ENCODE peak calls at places on chromosomes 13 and 19, in five cellular contexts. One of them, this sample, is unnamed.

GRCh38 chr19:34359954-34360315 is 5.1 kb upstream of the GPI start:
- DNase-seq in tibial nerve: no peak
- DNase-seq in D341Med: peak
- DNase-seq in HS-5: no peak
- DNase-seq in LHCN-M2: no peak
- DNase-seq in this sample: no peak

GRCh38 chr19:3378352-3379146 is 12.2 kb downstream of the NFIC start:
- DNase-seq in LHCN-M2: no peak
- DNase-seq in D341Med: peak
- DNase-seq in tibial nerve: no peak
- DNase-seq in HS-5: no peak
- DNase-seq in this sample: no peak

GRCh38 chr13:43298799-43299198 is 275.4 kb downstream of the DNAJC15 start:
- DNase-seq in tibial nerve: no peak
- DNase-seq in LHCN-M2: no peak
- DNase-seq in D341Med: no peak
- DNase-seq in HS-5: no peak
- DNase-seq in this sample: no peak

GRCh38 chr13:36124236-36124822 is 6.9 kb downstream of the DCLK1 start:
- DNase-seq in tibial nerve: no peak
- DNase-seq in LHCN-M2: peak
- DNase-seq in HS-5: no peak
- DNase-seq in D341Med: no peak
- DNase-seq in this sample: peak

GRCh38 chr13:57633950-57634828 is 2.6 kb downstream of the PCDH17 start:
- DNase-seq in tibial nerve: no peak
- DNase-seq in LHCN-M2: no peak
- DNase-seq in HS-5: no peak
- DNase-seq in D341Med: peak
- DNase-seq in this sample: no peak

GRCh38 chr13:114099918-114100445 is 32.4 kb downstream of the RASA3 start:
- DNase-seq in LHCN-M2: no peak
- DNase-seq in D341Med: no peak
- DNase-seq in tibial nerve: peak
- DNase-seq in HS-5: no peak
- DNase-seq in this sample: no peak

GRCh38 chr13:47853236-47853635 is 147.8 kb downstream of the SUCLA2 start:
- DNase-seq in HS-5: no peak
- DNase-seq in LHCN-M2: peak
- DNase-seq in tibial nerve: no peak
- DNase-seq in D341Med: no peak
- DNase-seq in this sample: no peak

GRCh38 chr19:50762554-50762953 is 7.7 kb upstream of the GPR32 start:
- DNase-seq in D341Med: no peak
- DNase-seq in HS-5: no peak
- DNase-seq in LHCN-M2: no peak
- DNase-seq in tibial nerve: no peak
- DNase-seq in this sample: no peak

GRCh38 chr19:47735131-47735530 is 10.2 kb upstream of the NOP53 start:
- DNase-seq in D341Med: no peak
- DNase-seq in HS-5: no peak
- DNase-seq in tibial nerve: no peak
- DNase-seq in LHCN-M2: no peak
- DNase-seq in this sample: no peak

GRCh38 chr19:33100894-33101644 is 20.1 kb downstream of the GPATCH1 start:
- DNase-seq in tibial nerve: no peak
- DNase-seq in D341Med: no peak
- DNase-seq in LHCN-M2: no peak
- DNase-seq in HS-5: no peak
- DNase-seq in this sample: no peak

GRCh38 chr19:8662263-8662662 is 31.8 kb downstream of the NFILZ start:
- DNase-seq in D341Med: no peak
- DNase-seq in tibial nerve: no peak
- DNase-seq in LHCN-M2: no peak
- DNase-seq in HS-5: no peak
- DNase-seq in this sample: no peak

GRCh38 chr19:6772028-6772865 is at the start of gene VAV1:
- DNase-seq in LHCN-M2: no peak
- DNase-seq in D341Med: no peak
- DNase-seq in tibial nerve: no peak
- DNase-seq in HS-5: no peak
- DNase-seq in this sample: no peak

GRCh38 chr19:49552749-49553148 is 24.9 kb downstream of the RCN3 start:
- DNase-seq in tibial nerve: no peak
- DNase-seq in D341Med: no peak
- DNase-seq in LHCN-M2: no peak
- DNase-seq in HS-5: no peak
- DNase-seq in this sample: no peak

GRCh38 chr13:78609464-78610205 is 6.3 kb upstream of the POU4F1 start:
- DNase-seq in LHCN-M2: peak
- DNase-seq in tibial nerve: no peak
- DNase-seq in HS-5: no peak
- DNase-seq in D341Med: peak
- DNase-seq in this sample: no peak

GRCh38 chr19:49767380-49767779 is 579 bp downstream of the AP2A1 start:
- DNase-seq in LHCN-M2: no peak
- DNase-seq in HS-5: no peak
- DNase-seq in D341Med: no peak
- DNase-seq in tibial nerve: no peak
- DNase-seq in this sample: no peak

GRCh38 chr13:84609716-84610115 is 727.4 kb upstream of the SLITRK1 start:
- DNase-seq in tibial nerve: no peak
- DNase-seq in HS-5: peak
- DNase-seq in LHCN-M2: peak
- DNase-seq in D341Med: no peak
- DNase-seq in this sample: no peak

GRCh38 chr13:46983881-46984280 is 87.0 kb upstream of the HTR2A start:
- DNase-seq in D341Med: no peak
- DNase-seq in LHCN-M2: peak
- DNase-seq in HS-5: no peak
- DNase-seq in tibial nerve: no peak
- DNase-seq in this sample: no peak

GRCh38 chr19:11375143-11375948 is 880 bp downstream of the SWSAP1 start:
- DNase-seq in LHCN-M2: no peak
- DNase-seq in D341Med: peak
- DNase-seq in HS-5: no peak
- DNase-seq in tibial nerve: no peak
- DNase-seq in this sample: no peak

GRCh38 chr13:73131247-73131646 is 72.4 kb downstream of the KLF5 start:
- DNase-seq in D341Med: no peak
- DNase-seq in LHCN-M2: no peak
- DNase-seq in tibial nerve: no peak
- DNase-seq in HS-5: no peak
- DNase-seq in this sample: no peak

GRCh38 chr13:48214519-48215121 is 18.4 kb upstream of the ITM2B start:
- DNase-seq in D341Med: no peak
- DNase-seq in HS-5: no peak
- DNase-seq in LHCN-M2: no peak
- DNase-seq in tibial nerve: no peak
- DNase-seq in this sample: no peak

GRCh38 chr13:36275190-36276002 is 22.2 kb downstream of the CCDC169 start:
- DNase-seq in LHCN-M2: peak
- DNase-seq in D341Med: peak
- DNase-seq in HS-5: no peak
- DNase-seq in tibial nerve: no peak
- DNase-seq in this sample: no peak

GRCh38 chr13:75803175-75803611 is 167.1 kb downstream of the LMO7 start:
- DNase-seq in D341Med: no peak
- DNase-seq in tibial nerve: no peak
- DNase-seq in LHCN-M2: no peak
- DNase-seq in HS-5: no peak
- DNase-seq in this sample: no peak

GRCh38 chr19:44925114-44925891 is 10.9 kb downstream of the APOC1 start:
- DNase-seq in LHCN-M2: peak
- DNase-seq in D341Med: no peak
- DNase-seq in tibial nerve: peak
- DNase-seq in HS-5: no peak
- DNase-seq in this sample: no peak

GRCh38 chr13:98842858-98843481 is 90.5 kb upstream of the SLC15A1 start:
- DNase-seq in tibial nerve: peak
- DNase-seq in LHCN-M2: peak
- DNase-seq in D341Med: peak
- DNase-seq in HS-5: no peak
- DNase-seq in this sample: peak

GRCh38 chr13:39894586-39894985 is 239.1 kb downstream of the COG6 start:
- DNase-seq in HS-5: no peak
- DNase-seq in tibial nerve: no peak
- DNase-seq in D341Med: no peak
- DNase-seq in LHCN-M2: no peak
- DNase-seq in this sample: no peak

GRCh38 chr13:91024157-91024792 is 323.2 kb upstream of the MIR17HG start:
- DNase-seq in HS-5: no peak
- DNase-seq in tibial nerve: no peak
- DNase-seq in D341Med: no peak
- DNase-seq in LHCN-M2: no peak
- DNase-seq in this sample: no peak

GRCh38 chr13:113357529-113357928 is 6.4 kb downstream of the GRTP1 start:
- DNase-seq in tibial nerve: no peak
- DNase-seq in LHCN-M2: peak
- DNase-seq in HS-5: peak
- DNase-seq in D341Med: no peak
- DNase-seq in this sample: no peak

GRCh38 chr19:12983561-12984142 is 11.6 kb upstream of the NFIX start:
- DNase-seq in D341Med: peak
- DNase-seq in HS-5: peak
- DNase-seq in LHCN-M2: peak
- DNase-seq in tibial nerve: peak
- DNase-seq in this sample: no peak

GRCh38 chr19:13277104-13277809 is 127.0 kb downstream of the IER2 start:
- DNase-seq in LHCN-M2: peak
- DNase-seq in tibial nerve: no peak
- DNase-seq in HS-5: peak
- DNase-seq in D341Med: peak
- DNase-seq in this sample: peak

GRCh38 chr13:94006271-94006670 is 473.2 kb downstream of the DCT start:
- DNase-seq in tibial nerve: no peak
- DNase-seq in HS-5: no peak
- DNase-seq in D341Med: no peak
- DNase-seq in LHCN-M2: no peak
- DNase-seq in this sample: no peak

GRCh38 chr19:2962018-2962670 is 15.2 kb upstream of the TLE6 start:
- DNase-seq in tibial nerve: no peak
- DNase-seq in HS-5: peak
- DNase-seq in LHCN-M2: peak
- DNase-seq in D341Med: peak
- DNase-seq in this sample: no peak

GRCh38 chr13:94129490-94129894 is 350.0 kb downstream of the DCT start:
- DNase-seq in HS-5: no peak
- DNase-seq in D341Med: no peak
- DNase-seq in tibial nerve: no peak
- DNase-seq in LHCN-M2: peak
- DNase-seq in this sample: no peak

GRCh38 chr19:1045247-1045603 is 5.3 kb downstream of the ABCA7 start:
- DNase-seq in HS-5: no peak
- DNase-seq in tibial nerve: no peak
- DNase-seq in D341Med: peak
- DNase-seq in LHCN-M2: no peak
- DNase-seq in this sample: no peak